ENCODE peak calls at places on chromosomes 3 and 15, in eight cellular contexts. C, V, Q, G, M, Z, U and T are unnamed samples.

GRCh38 chr3:168272343-168272984 is 176.7 kb upstream of the GOLIM4 start:
- DNase-seq in Q (no peak), C (no peak), Z (no peak), M (no peak), G (peak; percentile 38), V (no peak), U (no peak), T (no peak)

GRCh38 chr15:41698779-41699178 is 38.6 kb downstream of the MGA start:
- DNase-seq in V (no peak), Z (no peak), C (no peak), U (no peak), M (no peak), Q (no peak), G (peak; percentile 70), T (no peak)

GRCh38 chr15:66472176-66472999 is 25.2 kb downstream of the SNAPC5 start:
- DNase-seq in Q (no peak), V (peak; percentile 41), C (no peak), Z (no peak), G (peak; percentile 50), U (no peak), M (no peak), T (no peak)

GRCh38 chr3:194322701-194323174 is 28.4 kb downstream of the CPN2 start:
- DNase-seq in U (no peak), V (no peak), Q (no peak), M (no peak), C (no peak), Z (peak; percentile 66), G (peak; percentile 55), T (peak; percentile 49)

GRCh38 chr3:129623447-129624118 is 17.1 kb upstream of the PLXND1 start:
- DNase-seq in V (peak; percentile 97), Z (peak; percentile 80), G (no peak), U (peak; percentile 69), M (peak; percentile 88), C (peak; percentile 64), Q (no peak), T (peak; percentile 35)

GRCh38 chr3:147393261-147393964 is 12.9 kb downstream of the ZIC4 start:
- DNase-seq in U (peak; percentile 87), V (no peak), C (no peak), G (no peak), Q (no peak), Z (no peak), M (no peak), T (peak; percentile 39)

GRCh38 chr3:149480326-149481017 is 6.0 kb downstream of the TM4SF4 start:
- DNase-seq in Q (peak; percentile 91), M (peak; percentile 75), C (peak; percentile 77), Z (peak; percentile 88), V (peak; percentile 93), U (peak; percentile 86), G (peak; percentile 91), T (peak; percentile 74)

GRCh38 chr3:98799479-98799878 is 36.3 kb downstream of the ST3GAL6 start:
- DNase-seq in M (no peak), Z (no peak), Q (no peak), G (no peak), U (no peak), C (no peak), V (no peak), T (no peak)

GRCh38 chr15:88428053-88428452 is 39.1 kb downstream of the MRPL46 start:
- DNase-seq in G (no peak), M (no peak), C (no peak), U (no peak), V (no peak), Z (no peak), Q (no peak), T (no peak)

GRCh38 chr3:9179826-9180763 is 69.4 kb downstream of the SRGAP3 start:
- DNase-seq in Z (no peak), U (no peak), V (no peak), M (no peak), Q (no peak), G (no peak), C (no peak), T (no peak)

GRCh38 chr15:75945953-75946352 is 42.3 kb downstream of the FBXO22 start:
- DNase-seq in G (peak; percentile 88), M (no peak), Z (no peak), V (no peak), U (no peak), C (no peak), Q (no peak), T (no peak)

GRCh38 chr3:45841701-45842491 is at the start of gene LZTFL1:
- DNase-seq in C (peak; percentile 94), Q (peak; percentile 97), G (peak; percentile 98), M (peak; percentile 95), V (peak; percentile 95), Z (peak; percentile 93), U (peak; percentile 94), T (peak; percentile 95)
- TF ChIP-seq POLR2A in C (peak; percentile 38), Q (no peak), G (peak; percentile 58), M (peak; percentile 44), V (peak; percentile 62), Z (no peak), U (peak; percentile 18), T (no peak)

GRCh38 chr3:133367956-133368355 is 31.9 kb upstream of the BFSP2 start:
- DNase-seq in Q (no peak), C (no peak), V (no peak), M (no peak), U (no peak), G (no peak), Z (no peak), T (no peak)

GRCh38 chr3:133362539-133362938 is 37.3 kb upstream of the BFSP2 start:
- DNase-seq in G (no peak), M (no peak), C (no peak), Q (no peak), U (no peak), Z (no peak), V (no peak), T (no peak)

GRCh38 chr3:133366921-133367320 is 32.9 kb upstream of the BFSP2 start:
- DNase-seq in Z (no peak), M (no peak), V (no peak), G (no peak), U (no peak), C (no peak), Q (no peak), T (no peak)

GRCh38 chr3:133367431-133367830 is 32.4 kb upstream of the BFSP2 start:
- DNase-seq in Q (no peak), U (no peak), G (no peak), V (no peak), Z (no peak), C (no peak), M (no peak), T (no peak)

DNA sequence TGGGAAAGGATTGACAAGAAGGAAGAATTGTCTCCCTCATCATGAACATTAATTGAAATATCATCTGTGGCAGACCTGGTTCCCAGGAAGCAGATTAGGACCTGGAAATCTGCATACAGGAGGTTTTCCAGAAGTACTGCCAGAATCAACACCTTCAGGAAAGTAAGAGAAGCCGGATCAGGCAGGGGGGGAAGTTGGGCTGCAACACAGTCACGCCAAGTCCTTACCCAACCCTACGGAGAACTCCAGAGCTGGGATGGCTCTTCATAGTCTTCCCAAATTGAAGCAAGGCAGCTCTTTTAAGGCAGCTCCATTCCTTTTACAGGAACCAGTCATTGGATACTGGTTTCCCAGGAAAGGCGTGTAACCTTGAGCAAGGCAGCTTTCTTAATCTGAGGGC is 35.2 kb upstream of the BFSP2 start:
- DNase-seq in Q (no peak), C (no peak), M (no peak), G (no peak), Z (no peak), V (no peak), U (no peak), T (no peak)
- H3K27ac ChIP-seq in Q (no peak overlapping the region), C (no peak overlapping the region), M (no peak overlapping the region), G (no peak overlapping the region), Z (no peak overlapping the region), V (no peak overlapping the region), U (no peak overlapping the region), T (no peak overlapping the region)

DNA sequence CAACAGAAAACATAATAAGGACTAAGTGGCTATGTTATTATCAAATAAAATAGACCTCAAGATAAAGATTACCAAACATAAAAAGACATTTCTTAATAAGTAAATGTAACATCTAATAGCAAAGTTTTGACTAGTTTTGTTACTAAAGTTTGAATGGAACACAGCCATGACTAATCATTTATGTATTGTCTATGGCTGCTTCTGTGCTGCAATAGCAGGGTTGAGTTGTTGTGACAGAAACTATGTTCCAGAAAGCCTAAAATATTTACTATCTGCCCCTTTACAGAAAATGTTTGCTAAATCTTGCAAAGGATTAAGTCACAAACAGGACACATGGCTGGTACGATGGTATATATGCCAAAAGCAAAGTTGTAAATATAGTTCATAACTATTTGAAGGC is 37.9 kb upstream of the MYH15 start:
- DNase-seq in Q (no peak), M (no peak), G (peak; percentile 15), U (no peak), V (peak; percentile 35), C (no peak), Z (no peak), T (no peak)
- H3K36me3 ChIP-seq in Q (peaks cover 5% of the 10 kb centered on the region), M (no peaks in the 10 kb centered on the region), G (no peaks in the 10 kb centered on the region), U (no peaks in the 10 kb centered on the region), V (peaks cover 8% of the 10 kb centered on the region), C (no peaks in the 10 kb centered on the region), Z (no peaks in the 10 kb centered on the region), T (no peaks in the 10 kb centered on the region)

DNA sequence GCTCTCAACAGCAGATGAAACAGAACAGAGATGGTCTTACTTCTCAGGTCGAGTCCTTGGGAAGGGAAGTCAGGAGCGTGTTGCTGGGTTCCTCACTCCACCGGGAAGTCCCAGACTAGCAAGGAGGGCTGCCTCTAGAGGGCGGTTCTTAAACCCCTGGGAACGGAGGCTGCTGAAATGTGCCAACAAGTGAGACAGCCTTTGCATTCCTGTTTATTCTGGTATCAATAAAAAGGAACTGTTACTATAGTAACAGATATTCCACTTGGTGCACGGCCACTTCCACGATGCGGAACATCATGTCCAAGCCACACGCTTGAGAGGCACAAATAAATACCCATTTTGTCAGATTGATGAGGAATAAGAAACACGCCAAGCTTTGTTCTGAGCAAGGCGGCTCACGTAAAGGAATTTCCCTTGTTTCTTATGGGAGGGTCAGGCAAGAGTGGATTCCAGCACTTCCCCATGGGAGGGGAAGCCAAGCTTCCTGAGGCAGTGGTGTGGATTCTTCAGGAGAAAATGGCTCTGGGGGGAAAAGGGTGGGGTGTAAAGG is at the start of gene FAM107A:
- DNase-seq in C (peak; percentile 71), Z (peak; percentile 44), V (peak; percentile 83), Q (peak; percentile 67), M (peak; percentile 76), U (no peak), G (peak; percentile 49), T (no peak)
- TF ChIP-seq POLR2A in C (no peak), Z (no peak), V (no peak), Q (peak; percentile 56), M (peak; percentile 57), U (no peak), G (no peak), T (peak; percentile 63)